ENCODE peak calls at places on chromosomes 16 and 17, in four cellular contexts. One of them, this sample, is unnamed. For H3K27me3 and H4K20me1, the result is how much of the 10 kb centered on the place peaks cover.

GRCh38 chr16:48318630-48319029 is 66.6 kb downstream of the SIAH1 start:
- DNase-seq in neural progenitor cell: no peak
- DNase-seq in endothelial cell of umbilical vein: peak
- DNase-seq in PC-3: no peak
- DNase-seq in this sample: peak

GRCh38 chr17:14116263-14117024 is 47.1 kb downstream of the COX10 start:
- DNase-seq in endothelial cell of umbilical vein: no peak
- DNase-seq in neural progenitor cell: no peak
- DNase-seq in PC-3: no peak
- DNase-seq in this sample: no peak

GRCh38 chr17:27340990-27341595 is 47.2 kb downstream of the WSB1 start:
- DNase-seq in neural progenitor cell: no peak
- DNase-seq in endothelial cell of umbilical vein: no peak
- DNase-seq in PC-3: no peak
- DNase-seq in this sample: no peak

GRCh38 chr17:76556759-76557367 is 17.0 kb downstream of the PRCD start:
- DNase-seq in PC-3: peak
- DNase-seq in endothelial cell of umbilical vein: no peak
- DNase-seq in neural progenitor cell: peak
- DNase-seq in this sample: peak

GRCh38 chr17:75785016-75785769 is 587 bp downstream of the UNK start:
- DNase-seq in endothelial cell of umbilical vein: no peak
- DNase-seq in PC-3: peak
- DNase-seq in neural progenitor cell: peak
- DNase-seq in this sample: peak

GRCh38 chr17:35931794-35932419 is 1.3 kb upstream of the RDM1 start:
- DNase-seq in neural progenitor cell: no peak
- DNase-seq in PC-3: no peak
- DNase-seq in endothelial cell of umbilical vein: peak
- DNase-seq in this sample: no peak

GRCh38 chr17:10812674-10813073 is 8.8 kb upstream of the TMEM238L start:
- DNase-seq in PC-3: no peak
- DNase-seq in neural progenitor cell: no peak
- DNase-seq in endothelial cell of umbilical vein: no peak
- DNase-seq in this sample: no peak

GRCh38 chr17:81285179-81285878 is 9.8 kb downstream of the SLC38A10 start:
- DNase-seq in PC-3: no peak
- DNase-seq in neural progenitor cell: peak
- DNase-seq in endothelial cell of umbilical vein: peak
- DNase-seq in this sample: no peak

GRCh38 chr17:34980681-34981537 is 597 bp downstream of the LIG3 start:
- DNase-seq in neural progenitor cell: peak
- DNase-seq in endothelial cell of umbilical vein: peak
- DNase-seq in PC-3: peak
- DNase-seq in this sample: peak

GRCh38 chr17:29617481-29618271 is 5.0 kb downstream of the CORO6 start:
- DNase-seq in endothelial cell of umbilical vein: peak
- DNase-seq in neural progenitor cell: peak
- DNase-seq in PC-3: peak
- DNase-seq in this sample: peak

GRCh38 chr16:57627184-57627871 is 1.1 kb upstream of the ADGRG1 start:
- DNase-seq in neural progenitor cell: peak
- DNase-seq in endothelial cell of umbilical vein: peak
- DNase-seq in PC-3: peak
- DNase-seq in this sample: peak

GRCh38 chr17:30344283-30345088 is 10.6 kb upstream of the TMIGD1 start:
- DNase-seq in PC-3: peak
- DNase-seq in endothelial cell of umbilical vein: peak
- DNase-seq in neural progenitor cell: no peak
- DNase-seq in this sample: no peak

GRCh38 chr17:21210411-21211076 is 3.4 kb downstream of the TMEM11 start:
- DNase-seq in PC-3: no peak
- DNase-seq in neural progenitor cell: peak
- DNase-seq in endothelial cell of umbilical vein: no peak
- DNase-seq in this sample: no peak

GRCh38 chr16:2963074-2963610 is 933 bp upstream of the KREMEN2 start:
- DNase-seq in PC-3: no peak
- DNase-seq in neural progenitor cell: peak
- DNase-seq in endothelial cell of umbilical vein: no peak
- DNase-seq in this sample: no peak
- H3K27me3 ChIP-seq in PC-3: under half
- H3K27me3 ChIP-seq in neural progenitor cell: half or more
- H3K27me3 ChIP-seq in endothelial cell of umbilical vein: half or more
- H3K27me3 ChIP-seq in this sample: under half

GRCh38 chr17:66073384-66073783 is 118.5 kb downstream of the CEP112 start:
- DNase-seq in neural progenitor cell: no peak
- DNase-seq in PC-3: no peak
- DNase-seq in endothelial cell of umbilical vein: no peak
- DNase-seq in this sample: peak

DNA sequence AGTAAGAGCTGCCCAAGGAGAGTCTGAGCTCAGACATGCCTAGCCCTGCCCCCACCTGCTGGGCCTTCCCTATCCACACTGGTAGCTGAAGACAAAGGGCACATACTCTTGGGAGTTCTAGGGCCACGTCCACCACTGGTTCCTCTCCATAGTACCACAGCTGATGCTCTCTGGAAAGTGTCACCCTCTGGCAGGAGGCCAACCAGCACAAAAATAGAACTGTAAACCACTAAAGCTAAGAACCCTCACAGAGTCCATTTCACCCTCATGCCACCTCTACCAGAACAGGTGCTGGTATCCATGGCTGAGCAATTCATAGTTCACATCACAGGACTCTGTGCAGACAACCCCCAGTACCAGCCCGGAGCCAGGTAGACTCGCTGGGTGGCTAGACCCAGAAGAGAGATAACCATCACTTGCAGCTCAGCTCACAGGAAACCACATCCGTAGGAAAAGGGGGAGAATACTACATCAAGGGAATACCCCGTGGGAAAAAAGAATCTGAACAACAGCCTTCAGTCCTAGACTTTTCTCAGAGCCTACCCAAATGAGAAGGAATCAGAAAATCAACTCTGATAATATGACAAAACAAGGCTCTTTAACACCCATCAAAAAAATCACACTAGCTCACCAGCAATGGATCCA is 115.3 kb downstream of the CEP112 start:
- DNase-seq in neural progenitor cell: no peak
- DNase-seq in PC-3: no peak
- DNase-seq in endothelial cell of umbilical vein: peak
- DNase-seq in this sample: no peak
- H3K4me3 ChIP-seq in neural progenitor cell: no peak
- H3K4me3 ChIP-seq in PC-3: no peak
- H3K4me3 ChIP-seq in endothelial cell of umbilical vein: no peak
- H3K4me3 ChIP-seq in this sample: no peak

GRCh38 chr17:51103050-51103449 is 17.6 kb downstream of the SPAG9 start:
- DNase-seq in PC-3: no peak
- DNase-seq in endothelial cell of umbilical vein: no peak
- DNase-seq in neural progenitor cell: no peak
- DNase-seq in this sample: no peak
- H4K20me1 ChIP-seq in PC-3: under half
- H4K20me1 ChIP-seq in endothelial cell of umbilical vein: under half
- H4K20me1 ChIP-seq in neural progenitor cell: under half
- H4K20me1 ChIP-seq in this sample: under half

GRCh38 chr16:3919413-3919812 is 38.9 kb upstream of the CREBBP start:
- DNase-seq in neural progenitor cell: no peak
- DNase-seq in endothelial cell of umbilical vein: no peak
- DNase-seq in PC-3: no peak
- DNase-seq in this sample: no peak

GRCh38 chr16:3920206-3920605 is 39.7 kb upstream of the CREBBP start:
- DNase-seq in neural progenitor cell: no peak
- DNase-seq in endothelial cell of umbilical vein: no peak
- DNase-seq in PC-3: no peak
- DNase-seq in this sample: no peak

GRCh38 chr16:3922241-3922640 is 41.7 kb upstream of the CREBBP start:
- DNase-seq in neural progenitor cell: no peak
- DNase-seq in PC-3: no peak
- DNase-seq in endothelial cell of umbilical vein: no peak
- DNase-seq in this sample: no peak

GRCh38 chr16:3924763-3925162 is 44.2 kb upstream of the CREBBP start:
- DNase-seq in endothelial cell of umbilical vein: no peak
- DNase-seq in neural progenitor cell: no peak
- DNase-seq in PC-3: no peak
- DNase-seq in this sample: no peak
- H3K27me3 ChIP-seq in endothelial cell of umbilical vein: under half
- H3K27me3 ChIP-seq in neural progenitor cell: under half
- H3K27me3 ChIP-seq in PC-3: under half
- H3K27me3 ChIP-seq in this sample: under half

DNA sequence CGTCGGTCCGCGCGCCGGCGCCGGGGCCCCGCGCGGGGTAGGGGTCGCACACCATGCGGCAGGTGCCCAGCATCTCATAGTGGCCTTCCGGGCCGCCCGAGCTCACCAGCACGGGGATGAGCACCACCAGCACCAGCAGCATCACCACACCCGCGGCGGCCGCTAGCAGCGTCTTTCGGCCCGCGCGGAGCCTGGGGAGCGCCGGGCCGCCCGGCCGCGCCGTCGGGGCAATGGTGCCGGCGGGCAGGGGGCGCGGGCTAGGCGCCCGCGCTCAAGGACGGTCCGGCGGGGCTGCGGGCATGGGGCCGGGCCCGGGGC is 237 bp downstream of the C1QL1 start:
- DNase-seq in endothelial cell of umbilical vein: no peak
- DNase-seq in PC-3: no peak
- DNase-seq in neural progenitor cell: no peak
- DNase-seq in this sample: no peak
- H3K4me3 ChIP-seq in endothelial cell of umbilical vein: no peak
- H3K4me3 ChIP-seq in PC-3: no peak
- H3K4me3 ChIP-seq in neural progenitor cell: peak
- H3K4me3 ChIP-seq in this sample: peak

DNA sequence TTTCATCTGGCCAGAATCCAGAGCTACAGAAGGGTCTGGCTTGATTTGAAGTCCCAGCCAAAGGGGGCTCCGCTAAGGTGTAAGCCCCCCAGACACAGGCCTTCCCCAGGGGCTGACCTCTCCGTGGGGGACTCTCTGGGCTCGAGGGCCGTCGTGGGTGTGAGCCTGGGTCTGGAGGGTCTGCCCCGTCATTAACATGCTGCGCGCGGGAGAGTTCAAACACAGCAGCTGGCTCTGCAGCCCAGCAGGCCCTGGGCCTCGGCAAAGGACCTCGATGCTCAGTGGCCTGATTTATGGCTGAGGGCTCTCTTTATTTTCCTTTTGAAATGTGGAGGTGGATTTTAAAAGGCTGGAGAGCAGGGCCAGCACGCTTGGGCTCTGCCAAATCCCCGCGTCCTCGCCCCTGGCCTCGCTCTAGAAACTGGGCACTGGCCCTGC is 10.3 kb downstream of the ABR start:
- DNase-seq in endothelial cell of umbilical vein: no peak
- DNase-seq in PC-3: no peak
- DNase-seq in neural progenitor cell: no peak
- DNase-seq in this sample: no peak
- H4K20me1 ChIP-seq in endothelial cell of umbilical vein: under half
- H4K20me1 ChIP-seq in PC-3: under half
- H4K20me1 ChIP-seq in neural progenitor cell: half or more
- H4K20me1 ChIP-seq in this sample: under half

This sample was measured in GM23338.